ENCODE peak calls at places on chromosome 17, in nine cellular contexts. Y, P, C, U, N, K, G, H and I are unnamed samples.

GRCh38 chr17:69597898-69598692 is 183.6 kb downstream of the MAP2K6 start:
- DNase-seq in Y (no peak), P (no peak), C (no peak), U (no peak), N (no peak), K (no peak), G (no peak), H (peak), I (no peak)

GRCh38 chr17:42985225-42985624 is 4.9 kb downstream of the RUNDC1 start:
- DNase-seq in Y (no peak), P (no peak), C (no peak), U (no peak), N (no peak), K (no peak), G (no peak), H (no peak), I (no peak)

GRCh38 chr17:74408262-74408661 is 23.6 kb upstream of the GPRC5C start:
- DNase-seq in Y (no peak), P (peak), C (no peak), U (no peak), N (no peak), K (no peak), G (no peak), H (peak), I (no peak)

GRCh38 chr17:63431939-63432804 is 13.9 kb downstream of the CYB561 start:
- DNase-seq in Y (no peak), P (peak), C (no peak), U (no peak), N (no peak), K (no peak), G (no peak), H (no peak), I (peak)

GRCh38 chr17:31489295-31490018 is 98.0 kb downstream of the RAB11FIP4 start:
- DNase-seq in Y (no peak), P (peak), C (peak), U (no peak), N (no peak), K (no peak), G (peak), H (no peak), I (peak)

GRCh38 chr17:60773552-60773951 is 95.9 kb downstream of the BCAS3 start:
- DNase-seq in Y (no peak), P (no peak), C (no peak), U (no peak), N (no peak), K (no peak), G (no peak), H (no peak), I (no peak)

GRCh38 chr17:82372063-82372590 is 562 bp downstream of the UTS2R start:
- DNase-seq in Y (no peak), P (no peak), C (no peak), U (no peak), N (no peak), K (no peak), G (no peak), H (no peak), I (no peak)

GRCh38 chr17:80416940-80417293 is 1.9 kb downstream of the ENDOV start:
- DNase-seq in Y (no peak), P (no peak), C (no peak), U (no peak), N (no peak), K (no peak), G (no peak), H (no peak), I (no peak)

GRCh38 chr17:38428643-38429371 is 543 bp downstream of the ARHGAP23 start:
- DNase-seq in Y (no peak), P (no peak), C (peak), U (peak), N (no peak), K (no peak), G (peak), H (peak), I (peak)

GRCh38 chr17:77421635-77421982 is 280.8 kb downstream of the SEC14L1 start:
- DNase-seq in Y (no peak), P (no peak), C (no peak), U (no peak), N (no peak), K (no peak), G (no peak), H (no peak), I (no peak)

GRCh38 chr17:71361691-71362450 is 758.9 kb upstream of the SOX9 start:
- DNase-seq in Y (no peak), P (no peak), C (no peak), U (no peak), N (no peak), K (no peak), G (no peak), H (peak), I (peak)

GRCh38 chr17:56184650-56185049 is 31.4 kb downstream of the ANKFN1 start:
- DNase-seq in Y (no peak), P (no peak), C (no peak), U (no peak), N (no peak), K (no peak), G (no peak), H (no peak), I (no peak)

GRCh38 chr17:62405451-62405850 is 18.2 kb upstream of the METTL2A start:
- DNase-seq in Y (no peak), P (no peak), C (no peak), U (no peak), N (no peak), K (no peak), G (no peak), H (no peak), I (no peak)

GRCh38 chr17:56700919-56701420 is 107.5 kb downstream of the NOG start:
- DNase-seq in Y (no peak), P (no peak), C (no peak), U (no peak), N (no peak), K (no peak), G (peak), H (no peak), I (no peak)

GRCh38 chr17:60559995-60560859 is 34.2 kb upstream of the APPBP2 start:
- DNase-seq in Y (no peak), P (no peak), C (no peak), U (no peak), N (no peak), K (no peak), G (no peak), H (no peak), I (no peak)

GRCh38 chr17:21090889-21091618 is 35.7 kb upstream of the DHRS7B start:
- DNase-seq in Y (no peak), P (no peak), C (no peak), U (no peak), N (no peak), K (no peak), G (no peak), H (no peak), I (no peak)

GRCh38 chr17:55632893-55633292 is 89.8 kb downstream of the TMEM100 start:
- DNase-seq in Y (no peak), P (no peak), C (no peak), U (no peak), N (no peak), K (no peak), G (no peak), H (no peak), I (no peak)

GRCh38 chr17:17051791-17052461 is 9.7 kb downstream of the MPRIP start:
- DNase-seq in Y (no peak), P (peak), C (no peak), U (no peak), N (no peak), K (no peak), G (no peak), H (peak), I (peak)

GRCh38 chr17:16269658-16270057 is 52.6 kb downstream of the PIGL start:
- DNase-seq in Y (no peak), P (no peak), C (no peak), U (no peak), N (no peak), K (no peak), G (no peak), H (peak), I (no peak)

GRCh38 chr17:70217571-70217970 is 48.2 kb downstream of the KCNJ2 start:
- DNase-seq in Y (no peak), P (no peak), C (no peak), U (no peak), N (no peak), K (no peak), G (no peak), H (no peak), I (no peak)

GRCh38 chr17:46097497-46097896 is 95.7 kb downstream of the KANSL1 start:
- DNase-seq in Y (no peak), P (no peak), C (no peak), U (no peak), N (no peak), K (no peak), G (no peak), H (no peak), I (no peak)

GRCh38 chr17:82765357-82765756 is 13.5 kb downstream of the TBCD start:
- DNase-seq in Y (no peak), P (no peak), C (no peak), U (no peak), N (no peak), K (no peak), G (no peak), H (no peak), I (no peak)

GRCh38 chr17:14067347-14067746 is 2.0 kb upstream of the COX10 start:
- DNase-seq in Y (no peak), P (no peak), C (no peak), U (no peak), N (no peak), K (no peak), G (no peak), H (no peak), I (no peak)

GRCh38 chr17:76370261-76370993 is 14.0 kb upstream of the SPHK1 start:
- DNase-seq in Y (no peak), P (no peak), C (no peak), U (peak), N (no peak), K (no peak), G (peak), H (peak), I (peak)

GRCh38 chr17:42679492-42680330 is 1.9 kb downstream of the CCR10 start:
- DNase-seq in Y (peak), P (peak), C (peak), U (no peak), N (peak), K (peak), G (peak), H (peak), I (peak)

GRCh38 chr17:74547736-74548135 is 1.8 kb upstream of the CD300C start:
- DNase-seq in Y (no peak), P (no peak), C (peak), U (no peak), N (no peak), K (no peak), G (no peak), H (no peak), I (no peak)

GRCh38 chr17:43849116-43849515 is 2.1 kb downstream of the CD300LG start:
- DNase-seq in Y (no peak), P (no peak), C (no peak), U (no peak), N (no peak), K (no peak), G (no peak), H (no peak), I (no peak)

GRCh38 chr17:12078791-12079190 is 58.1 kb downstream of the MAP2K4 start:
- DNase-seq in Y (no peak), P (no peak), C (no peak), U (no peak), N (no peak), K (no peak), G (no peak), H (peak), I (no peak)

GRCh38 chr17:9346296-9346926 is 229.2 kb downstream of the STX8 start:
- DNase-seq in Y (no peak), P (no peak), C (peak), U (no peak), N (no peak), K (no peak), G (no peak), H (peak), I (no peak)

GRCh38 chr17:67016039-67016762 is 28.2 kb upstream of the CACNG1 start:
- DNase-seq in Y (no peak), P (no peak), C (no peak), U (no peak), N (no peak), K (no peak), G (peak), H (no peak), I (no peak)

GRCh38 chr17:69539274-69539673 is 124.8 kb downstream of the MAP2K6 start:
- DNase-seq in Y (no peak), P (no peak), C (peak), U (no peak), N (no peak), K (no peak), G (no peak), H (no peak), I (no peak)

GRCh38 chr17:50155115-50155819 is 4.8 kb upstream of the PPP1R9B start:
- DNase-seq in Y (no peak), P (no peak), C (no peak), U (no peak), N (no peak), K (no peak), G (no peak), H (no peak), I (peak)

GRCh38 chr17:77745702-77746101 is 212.8 kb upstream of the TNRC6C start:
- DNase-seq in Y (no peak), P (no peak), C (no peak), U (no peak), N (no peak), K (no peak), G (no peak), H (no peak), I (no peak)

GRCh38 chr17:253091-253846 is 71.8 kb upstream of the DOC2B start:
- DNase-seq in Y (no peak), P (no peak), C (no peak), U (no peak), N (no peak), K (no peak), G (no peak), H (no peak), I (no peak)